ENCODE peak calls at places on chromosome 7, in nine cellular contexts. W is lower lobe of right lung, B is uterus, Z is neural progenitor cell, A is esophagus squamous epithelium, E is PC-3, U is left ventricle myocardium inferior, K is A549, X is tibial artery. V is an unnamed sample. For H3K4me1, the result is how much of the 10 kb centered on the place peaks cover.

GRCh38 chr7:77481615-77482014 is 55.5 kb upstream of the PTPN12 start:
- DNase-seq in W (no peak), B (no peak), Z (no peak), A (no peak), E (peak), U (no peak), K (peak), X (no peak), V (no peak)

GRCh38 chr7:28417321-28417940 is 5.1 kb downstream of the CREB5 start:
- DNase-seq in W (no peak), B (no peak), Z (no peak), A (no peak), E (no peak), U (no peak), K (no peak), X (no peak), V (no peak)

GRCh38 chr7:2527505-2528464 is 8.2 kb downstream of the LFNG start:
- DNase-seq in W (peak), B (no peak), Z (no peak), A (no peak), E (peak), U (peak), K (peak), X (no peak), V (peak)

GRCh38 chr7:70565723-70566122 is 566.2 kb upstream of the GALNT17 start:
- DNase-seq in W (no peak), B (no peak), Z (no peak), A (no peak), E (no peak), U (no peak), K (no peak), X (no peak), V (no peak)

GRCh38 chr7:100808354-100808875 is 18.9 kb downstream of the EPHB4 start:
- DNase-seq in W (no peak), B (no peak), Z (no peak), A (no peak), E (peak), U (no peak), K (no peak), X (no peak), V (no peak)

GRCh38 chr7:3230908-3231307 is 70.1 kb upstream of the SDK1 start:
- DNase-seq in W (no peak), B (no peak), Z (no peak), A (no peak), E (no peak), U (no peak), K (no peak), X (no peak), V (no peak)

GRCh38 chr7:29243777-29244655 is 49.4 kb downstream of the CHN2 start:
- DNase-seq in W (no peak), B (no peak), Z (no peak), A (no peak), E (no peak), U (no peak), K (peak), X (no peak), V (no peak)

GRCh38 chr7:145957160-145957890 is 159.3 kb upstream of the CNTNAP2 start:
- DNase-seq in W (no peak), B (no peak), Z (no peak), A (no peak), E (no peak), U (no peak), K (no peak), X (no peak), V (no peak)

GRCh38 chr7:2873686-2874551 is 29.8 kb upstream of the GNA12 start:
- DNase-seq in W (no peak), B (no peak), Z (peak), A (no peak), E (peak), U (no peak), K (peak), X (no peak), V (no peak)

GRCh38 chr7:26642416-26642815 is 222.0 kb downstream of the SKAP2 start:
- DNase-seq in W (no peak), B (no peak), Z (no peak), A (no peak), E (no peak), U (no peak), K (no peak), X (no peak), V (no peak)

GRCh38 chr7:46653848-46654247 is 732.8 kb upstream of the IGFBP3 start:
- DNase-seq in W (no peak), B (no peak), Z (no peak), A (no peak), E (no peak), U (no peak), K (no peak), X (no peak), V (no peak)

GRCh38 chr7:81659697-81660395 is 110.0 kb downstream of the HGF start:
- DNase-seq in W (no peak), B (no peak), Z (peak), A (no peak), E (no peak), U (no peak), K (no peak), X (no peak), V (no peak)

GRCh38 chr7:88109612-88110011 is 110.2 kb downstream of the SRI start:
- DNase-seq in W (no peak), B (no peak), Z (no peak), A (no peak), E (no peak), U (no peak), K (no peak), X (no peak), V (peak)
- H3K4me3 ChIP-seq in W (no peak), B (no peak), Z (no peak), A (no peak), E (no peak), U (no peak), K (no peak), X (no peak), V (no peak)

GRCh38 chr7:820341-820740 is 11.9 kb upstream of the SUN1 start:
- DNase-seq in W (no peak), B (no peak), Z (no peak), A (no peak), E (no peak), U (no peak), K (no peak), X (no peak), V (no peak)

GRCh38 chr7:816300-816750 is 16.0 kb upstream of the SUN1 start:
- DNase-seq in W (peak), B (peak), Z (peak), A (peak), E (peak), U (peak), K (peak), X (peak), V (peak)

GRCh38 chr7:815284-816216 is 16.7 kb upstream of the SUN1 start:
- DNase-seq in W (peak), B (peak), Z (peak), A (no peak), E (peak), U (no peak), K (peak), X (no peak), V (peak)

GRCh38 chr7:816751-817671 is 15.3 kb upstream of the SUN1 start:
- DNase-seq in W (peak), B (no peak), Z (peak), A (no peak), E (peak), U (no peak), K (peak), X (no peak), V (no peak)

DNA sequence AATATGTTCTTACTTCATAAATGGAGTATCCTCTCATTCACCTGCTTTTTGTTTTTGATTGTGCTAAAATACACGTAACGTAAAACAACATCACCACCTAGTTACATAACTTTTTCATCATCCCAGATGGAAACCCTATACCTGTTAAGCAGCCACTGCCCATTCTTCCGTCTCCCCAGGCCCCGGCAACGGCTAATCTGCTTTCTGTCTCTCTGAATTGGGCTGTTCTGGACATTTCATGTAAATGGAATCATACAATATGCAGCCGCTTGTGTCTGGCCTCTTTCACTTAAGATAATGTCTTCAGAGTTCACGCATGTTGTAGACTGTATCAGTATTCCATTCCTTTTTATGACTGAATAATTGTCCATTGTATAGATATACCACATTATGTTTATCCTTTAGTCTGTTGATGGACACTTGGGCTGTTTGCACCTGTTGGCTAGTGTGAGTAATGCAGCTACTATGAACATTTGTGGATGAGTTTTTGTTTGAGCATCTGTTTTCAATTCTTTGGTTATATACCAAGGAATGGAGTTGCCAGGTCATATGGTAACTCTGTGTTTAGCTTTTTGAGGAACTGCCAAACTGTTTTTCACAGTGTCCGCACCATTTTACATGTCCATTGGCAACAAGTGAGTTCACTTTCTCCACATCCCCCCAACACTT is 14.1 kb upstream of the SUN1 start:
- DNase-seq in W (no peak), B (no peak), Z (no peak), A (no peak), E (peak), U (no peak), K (peak), X (no peak), V (peak)
- H3K4me1 ChIP-seq in W (under half), B (under half), Z (under half), A (half or more), E (under half), U (half or more), K (under half), X (under half), V (under half)

GRCh38 chr7:74022507-74022906 is 5.5 kb upstream of the ELN start:
- DNase-seq in W (no peak), B (no peak), Z (no peak), A (no peak), E (no peak), U (no peak), K (no peak), X (no peak), V (no peak)

GRCh38 chr7:74025146-74025545 is 2.8 kb upstream of the ELN start:
- DNase-seq in W (no peak), B (no peak), Z (no peak), A (no peak), E (no peak), U (no peak), K (peak), X (no peak), V (no peak)

GRCh38 chr7:74021546-74022320 is 6.2 kb upstream of the ELN start:
- DNase-seq in W (no peak), B (no peak), Z (no peak), A (no peak), E (no peak), U (no peak), K (no peak), X (no peak), V (no peak)

GRCh38 chr7:74023786-74024185 is 4.2 kb upstream of the ELN start:
- DNase-seq in W (no peak), B (no peak), Z (no peak), A (no peak), E (no peak), U (no peak), K (no peak), X (peak), V (no peak)

DNA sequence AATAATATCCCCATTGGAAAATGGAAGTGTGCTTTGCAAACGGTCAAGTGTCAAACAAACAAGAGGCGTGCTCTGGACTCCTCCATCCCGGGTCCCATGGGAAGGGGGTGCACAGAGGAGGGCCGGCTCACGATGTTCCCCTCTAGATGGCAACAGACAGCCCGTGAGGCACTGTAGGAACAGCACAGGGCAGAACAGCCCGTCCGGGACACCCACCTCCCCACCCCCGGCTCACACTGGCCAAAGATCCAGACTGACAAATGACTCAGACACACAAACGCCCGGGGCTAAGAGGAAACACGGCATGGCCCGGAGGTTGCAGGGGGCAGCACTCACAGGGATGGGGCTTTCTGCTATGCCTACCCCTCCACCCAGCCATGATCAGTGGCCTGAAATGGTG is 4.9 kb upstream of the ELN start:
- DNase-seq in W (no peak), B (peak), Z (no peak), A (no peak), E (peak), U (peak), K (peak), X (peak), V (no peak)
- H3K4me3 ChIP-seq in W (no peak), B (no peak), Z (no peak), A (peak), E (peak), U (peak), K (no peak), X (peak), V (no peak)

GRCh38 chr7:157400171-157400860 is 63.5 kb downstream of the DNAJB6 start:
- DNase-seq in W (no peak), B (no peak), Z (no peak), A (no peak), E (no peak), U (no peak), K (no peak), X (no peak), V (no peak)

GRCh38 chr7:157402388-157402703 is 65.5 kb downstream of the DNAJB6 start:
- DNase-seq in W (no peak), B (no peak), Z (no peak), A (no peak), E (no peak), U (no peak), K (no peak), X (no peak), V (no peak)

GRCh38 chr7:157402911-157403534 is 66.2 kb downstream of the DNAJB6 start:
- DNase-seq in W (no peak), B (no peak), Z (no peak), A (no peak), E (no peak), U (no peak), K (no peak), X (no peak), V (no peak)

GRCh38 chr7:157404002-157404401 is 67.2 kb downstream of the DNAJB6 start:
- DNase-seq in W (no peak), B (no peak), Z (no peak), A (no peak), E (no peak), U (no peak), K (no peak), X (no peak), V (no peak)

GRCh38 chr7:157401567-157402387 is 65.0 kb downstream of the DNAJB6 start:
- DNase-seq in W (peak), B (no peak), Z (no peak), A (no peak), E (no peak), U (no peak), K (no peak), X (no peak), V (no peak)
- H3K4me1 ChIP-seq in W (under half), B (under half), Z (under half), A (under half), E (under half), U (half or more), K (under half), X (under half), V (under half)

DNA sequence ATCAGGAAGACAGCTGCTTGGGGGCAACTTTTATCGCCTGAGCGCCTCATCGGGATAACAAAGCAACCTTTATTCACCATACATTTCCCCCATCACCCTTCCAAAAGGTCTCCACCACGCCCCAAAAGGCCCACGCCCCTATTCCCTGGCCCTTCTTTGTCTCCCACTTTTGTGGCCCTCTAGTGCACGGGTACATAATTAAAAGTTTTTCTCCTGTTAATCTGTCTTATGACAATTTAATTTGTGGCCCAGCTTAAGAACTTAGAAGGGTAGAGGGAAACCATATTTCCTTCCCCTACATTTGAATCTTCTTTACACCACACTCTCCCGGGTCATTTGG is 643 bp downstream of the RP9 start:
- DNase-seq in W (no peak), B (no peak), Z (peak), A (no peak), E (no peak), U (no peak), K (no peak), X (no peak), V (peak)
- H3K4me3 ChIP-seq in W (peak), B (peak), Z (peak), A (peak), E (peak), U (peak), K (peak), X (peak), V (peak)

GRCh38 chr7:102296179-102296438 is 9.4 kb downstream of the SH2B2 start:
- DNase-seq in W (no peak), B (no peak), Z (no peak), A (no peak), E (no peak), U (no peak), K (no peak), X (no peak), V (no peak)
- H3K4me1 ChIP-seq in W (under half), B (under half), Z (under half), A (under half), E (under half), U (under half), K (under half), X (under half), V (under half)

GRCh38 chr7:55111007-55111406 is 92.2 kb downstream of the EGFR start:
- DNase-seq in W (no peak), B (no peak), Z (no peak), A (no peak), E (no peak), U (no peak), K (no peak), X (peak), V (no peak)
- H3K4me3 ChIP-seq in W (peak), B (no peak), Z (no peak), A (peak), E (no peak), U (no peak), K (no peak), X (no peak), V (no peak)

GRCh38 chr7:116525298-116525912 is 569 bp downstream of the CAV1 start:
- DNase-seq in W (peak), B (peak), Z (peak), A (no peak), E (peak), U (peak), K (peak), X (peak), V (peak)

GRCh38 chr7:116527521-116527920 is 2.7 kb downstream of the CAV1 start:
- DNase-seq in W (no peak), B (no peak), Z (no peak), A (no peak), E (peak), U (no peak), K (no peak), X (no peak), V (no peak)

GRCh38 chr7:116524609-116525297 is at the start of gene CAV1:
- DNase-seq in W (peak), B (peak), Z (peak), A (no peak), E (peak), U (peak), K (peak), X (peak), V (peak)

GRCh38 chr7:116526897-116527296 is 2.1 kb downstream of the CAV1 start:
- DNase-seq in W (no peak), B (no peak), Z (no peak), A (no peak), E (no peak), U (no peak), K (no peak), X (no peak), V (no peak)

DNA sequence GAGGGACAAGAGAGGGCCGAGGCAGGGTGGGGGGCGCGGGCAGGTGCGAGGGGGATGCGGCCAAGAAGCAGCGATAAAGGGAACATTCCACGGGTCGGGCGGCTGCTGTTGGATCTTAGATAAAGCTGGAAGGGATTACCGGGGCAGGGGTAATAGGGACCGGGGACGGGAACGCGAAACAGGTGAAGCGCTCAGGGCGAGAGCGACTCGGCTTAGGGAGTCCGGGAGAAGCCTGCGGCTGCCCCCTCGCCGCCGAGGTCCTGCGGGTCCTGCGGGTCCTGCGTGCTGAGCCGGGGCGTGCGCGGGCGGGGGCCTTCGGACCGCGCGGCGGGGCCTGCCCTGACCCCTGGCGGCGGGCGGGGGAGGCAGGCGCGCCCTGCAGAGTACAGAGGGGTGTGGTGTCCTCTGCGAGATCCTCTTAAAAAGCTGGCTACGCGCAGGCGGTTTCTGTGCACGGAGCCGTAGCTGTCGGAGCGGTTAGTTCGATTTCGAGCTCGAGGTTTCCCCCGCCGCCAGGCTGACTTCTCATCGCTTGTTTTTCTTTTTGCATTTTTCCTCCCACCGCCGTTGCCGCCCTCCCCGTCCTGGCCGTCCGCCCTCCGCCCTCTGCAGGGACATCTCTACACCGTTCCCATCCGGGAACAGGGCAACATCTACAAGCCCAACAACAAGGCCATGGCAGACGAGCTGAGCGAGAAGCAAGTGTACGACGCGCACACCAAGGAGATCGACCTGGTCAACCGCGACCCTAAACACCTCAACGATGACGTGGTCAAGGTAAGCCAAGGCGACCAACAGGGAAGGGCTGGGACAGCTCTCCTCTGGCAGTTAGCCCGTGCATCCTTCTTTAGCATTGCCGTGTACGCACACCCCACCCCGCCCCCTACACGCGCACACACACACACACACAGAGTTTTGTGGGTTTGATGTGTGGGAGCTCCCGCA is 1.3 kb downstream of the CAV1 start:
- DNase-seq in W (peak), B (peak), Z (peak), A (no peak), E (peak), U (peak), K (peak), X (peak), V (peak)
- H3K4me1 ChIP-seq in W (under half), B (under half), Z (under half), A (half or more), E (half or more), U (half or more), K (half or more), X (under half), V (under half)

GRCh38 chr7:128453836-128454804 is 1.6 kb upstream of the HILPDA start:
- DNase-seq in W (peak), B (peak), Z (peak), A (peak), E (no peak), U (peak), K (no peak), X (peak), V (peak)
- H3K4me3 ChIP-seq in W (peak), B (peak), Z (peak), A (peak), E (no peak), U (peak), K (no peak), X (peak), V (no peak)

GRCh38 chr7:87212478-87212877 is 7.1 kb downstream of the TMEM243 start:
- DNase-seq in W (no peak), B (no peak), Z (no peak), A (no peak), E (no peak), U (no peak), K (no peak), X (no peak), V (no peak)
- H3K4me1 ChIP-seq in W (half or more), B (under half), Z (under half), A (half or more), E (under half), U (under half), K (under half), X (under half), V (under half)